ENCODE peak calls at places on chromosomes 12 and 14, in six cellular contexts. One of them, this sample, is unnamed.

GRCh38 chr12:110844131-110844530 is 2.7 kb upstream of the CCDC63 start:
- DNase-seq in GM12891: no peak
- DNase-seq in A549: no peak
- DNase-seq in tibial nerve: no peak
- DNase-seq in stomach: no peak
- DNase-seq in prostate gland: no peak
- DNase-seq in this sample: no peak

GRCh38 chr14:53881161-53881846 is 75.3 kb downstream of the BMP4 start:
- DNase-seq in GM12891: no peak
- DNase-seq in A549: no peak
- DNase-seq in tibial nerve: no peak
- DNase-seq in stomach: no peak
- DNase-seq in prostate gland: no peak
- DNase-seq in this sample: no peak

GRCh38 chr12:100339071-100339470 is 17.8 kb upstream of the SLC17A8 start:
- DNase-seq in GM12891: no peak
- DNase-seq in A549: no peak
- DNase-seq in tibial nerve: no peak
- DNase-seq in stomach: no peak
- DNase-seq in prostate gland: no peak
- DNase-seq in this sample: no peak

GRCh38 chr14:33120341-33120740 is 181.7 kb downstream of the NPAS3 start:
- DNase-seq in GM12891: no peak
- DNase-seq in A549: no peak
- DNase-seq in tibial nerve: no peak
- DNase-seq in stomach: no peak
- DNase-seq in prostate gland: no peak
- DNase-seq in this sample: peak

GRCh38 chr12:98856897-98857540 is 211.9 kb downstream of the APAF1 start:
- DNase-seq in GM12891: no peak
- DNase-seq in A549: no peak
- DNase-seq in tibial nerve: no peak
- DNase-seq in stomach: no peak
- DNase-seq in prostate gland: no peak
- DNase-seq in this sample: no peak

GRCh38 chr12:90546511-90546910 is 408.5 kb downstream of the CCER1 start:
- DNase-seq in GM12891: no peak
- DNase-seq in A549: no peak
- DNase-seq in tibial nerve: no peak
- DNase-seq in stomach: no peak
- DNase-seq in prostate gland: no peak
- DNase-seq in this sample: no peak

GRCh38 chr12:38053655-38054464 is 262.7 kb upstream of the ALG10B start:
- DNase-seq in GM12891: no peak
- DNase-seq in A549: peak
- DNase-seq in tibial nerve: no peak
- DNase-seq in stomach: peak
- DNase-seq in prostate gland: no peak
- DNase-seq in this sample: no peak

GRCh38 chr14:57831981-57832380 is 33.9 kb downstream of the SLC35F4 start:
- DNase-seq in GM12891: no peak
- DNase-seq in A549: no peak
- DNase-seq in tibial nerve: no peak
- DNase-seq in stomach: no peak
- DNase-seq in prostate gland: no peak
- DNase-seq in this sample: no peak

GRCh38 chr14:58171090-58171489 is 19.1 kb upstream of the ARMH4 start:
- DNase-seq in GM12891: no peak
- DNase-seq in A549: peak
- DNase-seq in tibial nerve: peak
- DNase-seq in stomach: peak
- DNase-seq in prostate gland: peak
- DNase-seq in this sample: peak

GRCh38 chr12:125217308-125217707 is 152.1 kb downstream of the AACS start:
- DNase-seq in GM12891: no peak
- DNase-seq in A549: no peak
- DNase-seq in tibial nerve: no peak
- DNase-seq in stomach: no peak
- DNase-seq in prostate gland: no peak
- DNase-seq in this sample: no peak

GRCh38 chr12:106767954-106768501 is 6.5 kb upstream of the RIC8B start:
- DNase-seq in GM12891: no peak
- DNase-seq in A549: no peak
- DNase-seq in tibial nerve: no peak
- DNase-seq in stomach: no peak
- DNase-seq in prostate gland: no peak
- DNase-seq in this sample: peak

GRCh38 chr12:102954143-102954542 is 3.3 kb upstream of the ASCL1 start:
- DNase-seq in GM12891: no peak
- DNase-seq in A549: no peak
- DNase-seq in tibial nerve: no peak
- DNase-seq in stomach: no peak
- DNase-seq in prostate gland: no peak
- DNase-seq in this sample: no peak

GRCh38 chr12:26878661-26879119 is 45.7 kb upstream of the ITPR2 start:
- DNase-seq in GM12891: no peak
- DNase-seq in A549: no peak
- DNase-seq in tibial nerve: peak
- DNase-seq in stomach: peak
- DNase-seq in prostate gland: peak
- DNase-seq in this sample: no peak

GRCh38 chr14:105846312-105846711 is 319.9 kb downstream of the TMEM121 start:
- DNase-seq in GM12891: no peak
- DNase-seq in A549: no peak
- DNase-seq in tibial nerve: no peak
- DNase-seq in stomach: no peak
- DNase-seq in prostate gland: no peak
- DNase-seq in this sample: no peak

GRCh38 chr14:80364274-80364673 is 153.0 kb upstream of the DIO2 start:
- DNase-seq in GM12891: no peak
- DNase-seq in A549: peak
- DNase-seq in tibial nerve: no peak
- DNase-seq in stomach: no peak
- DNase-seq in prostate gland: no peak
- DNase-seq in this sample: no peak

GRCh38 chr12:85405781-85406522 is 125.9 kb downstream of the ALX1 start:
- DNase-seq in GM12891: no peak
- DNase-seq in A549: no peak
- DNase-seq in tibial nerve: no peak
- DNase-seq in stomach: no peak
- DNase-seq in prostate gland: no peak
- DNase-seq in this sample: no peak

GRCh38 chr14:99821519-99822165 is 28.4 kb downstream of the EML1 start:
- DNase-seq in GM12891: no peak
- DNase-seq in A549: no peak
- DNase-seq in tibial nerve: no peak
- DNase-seq in stomach: no peak
- DNase-seq in prostate gland: no peak
- DNase-seq in this sample: peak

GRCh38 chr12:131683266-131684014 is 27.4 kb upstream of the SFSWAP start:
- DNase-seq in GM12891: no peak
- DNase-seq in A549: no peak
- DNase-seq in tibial nerve: no peak
- DNase-seq in stomach: no peak
- DNase-seq in prostate gland: no peak
- DNase-seq in this sample: no peak

GRCh38 chr12:100955139-100955538 is 160.6 kb downstream of the ANO4 start:
- DNase-seq in GM12891: no peak
- DNase-seq in A549: no peak
- DNase-seq in tibial nerve: no peak
- DNase-seq in stomach: no peak
- DNase-seq in prostate gland: no peak
- DNase-seq in this sample: peak

GRCh38 chr12:106733660-106734059 is 40.8 kb upstream of the RIC8B start:
- DNase-seq in GM12891: no peak
- DNase-seq in A549: no peak
- DNase-seq in tibial nerve: no peak
- DNase-seq in stomach: no peak
- DNase-seq in prostate gland: no peak
- DNase-seq in this sample: no peak

GRCh38 chr12:42990387-42990786 is 400.8 kb upstream of the PRICKLE1 start:
- DNase-seq in GM12891: no peak
- DNase-seq in A549: no peak
- DNase-seq in tibial nerve: no peak
- DNase-seq in stomach: no peak
- DNase-seq in prostate gland: no peak
- DNase-seq in this sample: no peak

GRCh38 chr12:537772-538171 is 78.0 kb downstream of the B4GALNT3 start:
- DNase-seq in GM12891: no peak
- DNase-seq in A549: no peak
- DNase-seq in tibial nerve: no peak
- DNase-seq in stomach: peak
- DNase-seq in prostate gland: peak
- DNase-seq in this sample: no peak

GRCh38 chr12:6451348-6452244 is at the start of gene TAPBPL:
- DNase-seq in GM12891: peak
- DNase-seq in A549: peak
- DNase-seq in tibial nerve: peak
- DNase-seq in stomach: peak
- DNase-seq in prostate gland: peak
- DNase-seq in this sample: peak

GRCh38 chr14:68664225-68664681 is 128.6 kb downstream of the ZFP36L1 start:
- DNase-seq in GM12891: no peak
- DNase-seq in A549: no peak
- DNase-seq in tibial nerve: no peak
- DNase-seq in stomach: no peak
- DNase-seq in prostate gland: no peak
- DNase-seq in this sample: no peak

GRCh38 chr14:71932229-71932951 is at the start of gene RGS6:
- DNase-seq in GM12891: peak
- DNase-seq in A549: no peak
- DNase-seq in tibial nerve: no peak
- DNase-seq in stomach: peak
- DNase-seq in prostate gland: peak
- DNase-seq in this sample: no peak

GRCh38 chr14:73227812-73228781 is 9.2 kb upstream of the PAPLN start:
- DNase-seq in GM12891: no peak
- DNase-seq in A549: peak
- DNase-seq in tibial nerve: peak
- DNase-seq in stomach: no peak
- DNase-seq in prostate gland: no peak
- DNase-seq in this sample: peak

DNA sequence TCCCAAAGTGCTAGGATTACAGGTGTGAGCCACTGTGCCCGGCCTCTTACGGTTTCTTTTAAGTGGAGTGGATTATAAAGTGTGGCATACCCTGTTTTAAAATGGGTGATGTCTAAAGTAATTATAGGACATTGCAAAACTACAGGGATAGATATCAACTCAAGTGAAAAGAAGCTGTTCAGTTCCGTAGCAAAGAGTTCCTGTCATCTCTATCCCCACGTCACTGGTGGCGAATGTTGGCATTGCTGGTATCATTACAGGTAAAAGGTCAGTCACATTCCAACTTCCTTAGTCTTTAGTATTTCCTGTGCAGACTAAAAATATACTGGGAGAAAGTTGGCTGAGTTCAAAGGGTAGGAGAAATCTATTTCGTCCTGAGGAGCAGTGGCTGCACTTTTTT is 95.6 kb upstream of the SLC38A2 start:
- DNase-seq in GM12891: no peak
- DNase-seq in A549: no peak
- DNase-seq in tibial nerve: no peak
- DNase-seq in stomach: peak
- DNase-seq in prostate gland: no peak
- DNase-seq in this sample: no peak
- TF ChIP-seq POLR2A in GM12891: no peak
- TF ChIP-seq POLR2A in A549: no peak
- TF ChIP-seq POLR2A in tibial nerve: no peak
- TF ChIP-seq POLR2A in stomach: no peak
- TF ChIP-seq POLR2A in prostate gland: no peak
- TF ChIP-seq POLR2A in this sample: no peak

DNA sequence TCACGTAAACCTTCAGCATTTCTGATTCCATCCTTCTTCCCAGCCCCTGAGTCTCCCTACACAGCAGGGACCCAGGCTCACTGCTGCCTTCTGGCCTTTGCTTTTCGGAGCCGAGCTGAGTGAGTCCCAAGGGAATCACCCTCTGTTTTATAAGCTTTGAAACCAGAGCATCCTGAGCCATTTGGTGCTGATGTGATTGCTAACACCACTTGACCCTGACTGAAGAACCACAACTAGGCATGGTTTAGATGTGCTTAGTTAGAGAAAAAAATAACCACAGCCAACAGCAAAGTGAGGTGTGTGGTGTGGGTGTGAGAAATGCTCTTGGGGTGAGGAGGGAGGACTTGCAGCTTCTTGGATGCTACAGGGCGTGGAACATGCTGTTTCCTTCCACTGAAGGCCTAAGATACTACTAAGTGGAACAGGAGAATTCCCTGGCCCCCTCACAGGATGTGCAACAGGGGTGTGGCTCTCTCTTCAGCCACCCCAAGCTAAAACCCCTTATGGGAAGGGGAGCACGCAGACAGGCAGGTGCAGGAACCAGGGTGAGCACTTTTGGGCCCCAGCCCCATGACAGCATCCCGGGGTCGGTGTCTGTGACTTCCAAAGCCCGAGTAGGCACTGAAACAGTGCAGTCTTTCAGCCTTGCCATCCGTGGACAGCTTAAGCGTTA is at the start of gene TC2N:
- DNase-seq in GM12891: no peak
- DNase-seq in A549: no peak
- DNase-seq in tibial nerve: no peak
- DNase-seq in stomach: no peak
- DNase-seq in prostate gland: no peak
- DNase-seq in this sample: no peak
- TF ChIP-seq POLR2A in GM12891: no peak
- TF ChIP-seq POLR2A in A549: no peak
- TF ChIP-seq POLR2A in tibial nerve: no peak
- TF ChIP-seq POLR2A in stomach: no peak
- TF ChIP-seq POLR2A in prostate gland: no peak
- TF ChIP-seq POLR2A in this sample: no peak

GRCh38 chr12:9751204-9752144 is 9.2 kb downstream of the CD69 start:
- DNase-seq in GM12891: no peak
- DNase-seq in A549: peak
- DNase-seq in tibial nerve: no peak
- DNase-seq in stomach: no peak
- DNase-seq in prostate gland: no peak
- DNase-seq in this sample: peak
- TF ChIP-seq POLR2A in GM12891: peak
- TF ChIP-seq POLR2A in A549: no peak
- TF ChIP-seq POLR2A in tibial nerve: no peak
- TF ChIP-seq POLR2A in stomach: no peak
- TF ChIP-seq POLR2A in prostate gland: no peak
- TF ChIP-seq POLR2A in this sample: no peak

GRCh38 chr12:49366652-49367380 is 446 bp upstream of the SPATS2 start:
- DNase-seq in GM12891: peak
- DNase-seq in A549: peak
- DNase-seq in tibial nerve: peak
- DNase-seq in stomach: peak
- DNase-seq in prostate gland: peak
- DNase-seq in this sample: peak
- TF ChIP-seq POLR2A in GM12891: peak
- TF ChIP-seq POLR2A in A549: peak
- TF ChIP-seq POLR2A in tibial nerve: peak
- TF ChIP-seq POLR2A in stomach: no peak
- TF ChIP-seq POLR2A in prostate gland: peak
- TF ChIP-seq POLR2A in this sample: peak

This sample was measured in H54.